ENCODE peak calls at places on chromosomes 4 and X, in seven cellular contexts. R is ELR, Q is Peyer's patch, J is left ventricle myocardium inferior, E is T-helper 17 cell, A is astrocyte, T is DMS 273 treated with DMSO at 0.1 percent for 48 hours. P is an unnamed sample.
A peak's percentile ranks its signal among the peaks of the same experiment; 100 is the strongest.

GRCh38 chrX:15293471-15293870 is 22.0 kb downstream of the ASB11 start:
- DNase-seq in R (peak; percentile 18), E (no peak), T (no peak), A (no peak), Q (no peak), J (no peak), P (no peak)

GRCh38 chrX:87517571-87518141 is at the start of gene KLHL4:
- DNase-seq in R (no peak), T (no peak), Q (no peak), A (peak; percentile 96), J (no peak), E (no peak), P (peak; percentile 77)

GRCh38 chr4:658031-658667 is 15.9 kb downstream of the ATP5ME start:
- DNase-seq in J (no peak), A (no peak), R (no peak), E (no peak), T (no peak), Q (no peak), P (no peak)

GRCh38 chr4:56995525-56995924 is 16.8 kb downstream of the POLR2B start:
- DNase-seq in T (no peak), J (peak; percentile 69), R (no peak), A (peak; percentile 97), E (no peak), Q (no peak), P (no peak)

GRCh38 chr4:22463179-22463578 is 52.7 kb downstream of the ADGRA3 start:
- DNase-seq in A (no peak), R (no peak), T (no peak), E (no peak), J (no peak), Q (no peak), P (no peak)

GRCh38 chr4:113052379-113052951 is 3.0 kb downstream of the ANK2 start:
- DNase-seq in A (peak; percentile 86), E (no peak), R (peak; percentile 88), Q (no peak), T (peak; percentile 20), J (no peak), P (peak; percentile 64)

GRCh38 chrX:132199941-132200340 is 19.3 kb downstream of the RAP2C start:
- DNase-seq in T (no peak), E (no peak), A (peak; percentile 12), J (no peak), R (peak; percentile 3), Q (no peak), P (no peak)

GRCh38 chrX:67693928-67694327 is 150.1 kb downstream of the AR start:
- DNase-seq in Q (no peak), J (no peak), E (no peak), A (peak; percentile 40), R (peak; percentile 1), T (no peak), P (peak; percentile 55)

GRCh38 chr4:133151681-133152329 is 2.7 kb downstream of the PCDH10 start:
- DNase-seq in Q (no peak), A (peak; percentile 48), T (no peak), R (peak; percentile 56), E (no peak), J (no peak), P (no peak)

GRCh38 chr4:141155586-141155985 is 22.3 kb upstream of the RNF150 start:
- DNase-seq in J (no peak), A (peak; percentile 88), E (no peak), T (no peak), Q (no peak), R (no peak), P (no peak)

GRCh38 chrX:97397371-97397770 is 513.7 kb downstream of the RPA4 start:
- DNase-seq in Q (no peak), J (no peak), T (no peak), R (peak; percentile 49), E (no peak), A (peak; percentile 58), P (no peak)

GRCh38 chr4:78691971-78692814 is 84.0 kb upstream of the BMP2K start:
- DNase-seq in R (no peak), E (no peak), J (no peak), T (no peak), Q (no peak), A (no peak), P (no peak)

GRCh38 chrX:47156611-47157520 is 11.8 kb downstream of the RBM10 start:
- DNase-seq in Q (peak; percentile 40), A (peak; percentile 14), T (no peak), J (no peak), E (no peak), R (no peak), P (no peak)

GRCh38 chr4:137367608-137368007 is 164.7 kb downstream of the PCDH18 start:
- DNase-seq in E (no peak), Q (no peak), R (peak; percentile 80), T (no peak), J (no peak), A (no peak), P (no peak)

GRCh38 chrX:69128573-69128972 is 36.7 kb downstream of the PJA1 start:
- DNase-seq in R (peak; percentile 33), E (no peak), Q (no peak), J (no peak), T (no peak), A (peak; percentile 12), P (peak; percentile 15)

GRCh38 chr4:164753873-164754488 is at the start of gene SMIM31:
- DNase-seq in Q (no peak), A (no peak), T (no peak), R (no peak), E (no peak), J (no peak), P (peak; percentile 39)

GRCh38 chr4:139420652-139421051 is 33.3 kb upstream of the RAB33B start:
- DNase-seq in J (no peak), R (no peak), A (no peak), T (no peak), Q (no peak), E (no peak), P (no peak)

GRCh38 chrX:8364369-8365141 is 100.1 kb upstream of the VCX3B start:
- DNase-seq in R (peak; percentile 50), E (no peak), A (peak; percentile 12), Q (no peak), T (peak; percentile 52), J (peak; percentile 13), P (peak; percentile 33)

GRCh38 chr4:61638600-61638999 is 438.5 kb downstream of the ADGRL3 start:
- DNase-seq in E (no peak), A (peak; percentile 66), T (no peak), Q (no peak), R (peak; percentile 74), J (no peak), P (no peak)

GRCh38 chrX:44529315-44529714 is 13.3 kb downstream of the FUNDC1 start:
- DNase-seq in A (no peak), Q (no peak), R (no peak), J (no peak), T (no peak), E (no peak), P (no peak)

GRCh38 chrX:143664302-143664701 is 28.4 kb upstream of the SLITRK4 start:
- DNase-seq in T (no peak), R (peak; percentile 30), A (no peak), E (no peak), Q (no peak), J (no peak), P (peak; percentile 30)

GRCh38 chr4:113534698-113535097 is 226.8 kb downstream of the CAMK2D start:
- DNase-seq in J (no peak), E (no peak), T (no peak), A (peak; percentile 37), Q (no peak), R (peak; percentile 25), P (no peak)

P was measured in kidney tubule cell.